ENCODE peak calls at places on chromosomes 7 and 10, in six cellular contexts. P is hippocampal formation; K is PC-3; Y is fibroblast of lung; Z is NCI-H748 treated with DMSO at 0.1 percent for 48 hours; M is stimulated activated CD4-positive, alpha-beta T cell treated with anti-CD3 and anti-CD28 coated beads, TNF-alpha, amount 100 ng/mL, for 4 hours. L is an unnamed sample.

GRCh38 chr7:31106303-31107105 is 54.4 kb downstream of the ADCYAP1R1 start:
- DNase-seq in P (no peak), K (no peak), Y (no peak), Z (no peak), M (no peak), L (no peak)

GRCh38 chr7:85469446-85469970 is 282.7 kb upstream of the SEMA3D start:
- DNase-seq in P (no peak), K (no peak), Y (peak), Z (no peak), M (no peak), L (peak)

GRCh38 chr10:57791546-57791945 is 476.1 kb downstream of the IPMK start:
- DNase-seq in P (no peak), K (peak), Y (no peak), Z (no peak), M (no peak), L (no peak)

GRCh38 chr10:36224431-36224985 is 582.4 kb upstream of the FZD8 start:
- DNase-seq in P (no peak), K (peak), Y (peak), Z (no peak), M (no peak), L (no peak)

GRCh38 chr7:103131225-103131624 is 17.7 kb downstream of the NAPEPLD start:
- DNase-seq in P (no peak), K (peak), Y (no peak), Z (no peak), M (no peak), L (no peak)

GRCh38 chr10:97540669-97541500 is 31.7 kb upstream of the ANKRD2 start:
- DNase-seq in P (no peak), K (no peak), Y (peak), Z (no peak), M (no peak), L (peak)

GRCh38 chr10:29585488-29585976 is 49.2 kb downstream of the SVIL start:
- DNase-seq in P (no peak), K (peak), Y (peak), Z (peak), M (no peak), L (no peak)

GRCh38 chr10:80163741-80164341 is 31.3 kb downstream of the PLAC9 start:
- DNase-seq in P (no peak), K (peak), Y (peak), Z (peak), M (no peak), L (no peak)

L was measured in kidney glomerular epithelial cell.